ENCODE peak calls at places on chromosomes 5 and 9, in six cellular contexts. T, V, W, E, I and D are unnamed samples.

GRCh38 chr5:89265511-89266169 is 382.7 kb upstream of the MEF2C start:
- DNase-seq in W (no peak), T (no peak), E (no peak), I (no peak), V (no peak), D (no peak)

GRCh38 chr5:113380299-113381014 is 54.3 kb downstream of the TSSK1B start:
- DNase-seq in T (no peak), W (no peak), I (no peak), V (no peak), E (no peak), D (no peak)

GRCh38 chr5:100595812-100596173 is 60.6 kb downstream of the FAM174A start:
- DNase-seq in E (no peak), T (no peak), I (no peak), W (no peak), V (no peak), D (no peak)

GRCh38 chr5:36950586-36951457 is 74.3 kb downstream of the NIPBL start:
- DNase-seq in E (no peak), T (no peak), W (no peak), I (no peak), V (no peak), D (no peak)

GRCh38 chr9:83472221-83472665 is 66.0 kb downstream of the FRMD3 start:
- DNase-seq in T (no peak), I (no peak), V (no peak), E (no peak), W (no peak), D (no peak)

GRCh38 chr5:34599471-34600117 is 56.5 kb upstream of the RAI14 start:
- DNase-seq in I (no peak), E (no peak), V (no peak), W (no peak), T (no peak), D (no peak)

GRCh38 chr5:122772446-122772845 is 2.4 kb upstream of the SNX2 start:
- DNase-seq in V (no peak), E (no peak), T (no peak), W (no peak), I (no peak), D (no peak)

GRCh38 chr5:77181596-77182304 is 28.7 kb upstream of the PDE8B start:
- DNase-seq in E (no peak), T (peak; percentile 83), I (no peak), W (no peak), V (no peak), D (no peak)

GRCh38 chr9:27714388-27714787 is 141.1 kb upstream of the C9orf72 start:
- DNase-seq in I (no peak), T (no peak), E (no peak), V (no peak), W (no peak), D (no peak)

GRCh38 chr9:131398204-131398603 is 4.3 kb downstream of the PRRC2B start:
- DNase-seq in I (no peak), E (no peak), W (no peak), V (peak; percentile 84), T (no peak), D (peak; percentile 82)

GRCh38 chr5:154071799-154072781 is 33.3 kb downstream of the MFAP3 start:
- DNase-seq in T (peak; percentile 89), E (peak; percentile 83), I (peak; percentile 84), W (peak; percentile 71), V (peak; percentile 95), D (peak; percentile 73)

GRCh38 chr5:113293613-113294340 is 141.0 kb downstream of the TSSK1B start:
- DNase-seq in V (no peak), T (peak; percentile 65), E (no peak), I (no peak), W (no peak), D (no peak)

GRCh38 chr9:35489313-35490154 is at the start of gene RUSC2:
- DNase-seq in W (peak; percentile 83), T (peak; percentile 91), I (peak; percentile 92), V (peak; percentile 88), E (peak; percentile 89), D (peak; percentile 43)

GRCh38 chr5:24005384-24005783 is 498.0 kb downstream of the PRDM9 start:
- DNase-seq in V (no peak), E (no peak), I (no peak), T (no peak), W (no peak), D (no peak)

GRCh38 chr5:169567079-169567478 is 16.5 kb upstream of the SPDL1 start:
- DNase-seq in E (no peak), W (no peak), V (no peak), I (no peak), T (no peak), D (no peak)

GRCh38 chr5:181188700-181189362 is 16.2 kb downstream of the TRIM7 start:
- DNase-seq in E (peak; percentile 90), W (peak; percentile 63), I (peak; percentile 57), T (peak; percentile 90), V (peak; percentile 86), D (peak; percentile 53)

GRCh38 chr9:1442105-1442504 is 391.9 kb downstream of the DMRT2 start:
- DNase-seq in W (no peak), T (no peak), V (no peak), E (no peak), I (no peak), D (no peak)

GRCh38 chr9:134605351-134605968 is 36.1 kb upstream of the COL5A1 start:
- DNase-seq in W (no peak), I (no peak), E (no peak), T (no peak), V (no peak), D (no peak)

GRCh38 chr5:170408189-170408588 is 19.0 kb upstream of the KCNMB1 start:
- DNase-seq in E (no peak), T (no peak), V (no peak), I (no peak), W (no peak), D (no peak)

GRCh38 chr5:40605295-40605958 is 74.3 kb upstream of the PTGER4 start:
- DNase-seq in V (no peak), E (no peak), I (no peak), T (no peak), W (no peak), D (peak; percentile 15)

GRCh38 chr5:137566118-137566541 is 67.0 kb upstream of the SPOCK1 start:
- DNase-seq in I (no peak), V (no peak), T (no peak), W (no peak), E (no peak), D (no peak)
- H3K4me1 ChIP-seq in I (no peaks in the 10 kb centered on the region), V (peaks cover 19% of the 10 kb centered on the region), T (no peaks in the 10 kb centered on the region), W (no peaks in the 10 kb centered on the region), E (peaks cover 22% of the 10 kb centered on the region), D (no peaks in the 10 kb centered on the region)

DNA sequence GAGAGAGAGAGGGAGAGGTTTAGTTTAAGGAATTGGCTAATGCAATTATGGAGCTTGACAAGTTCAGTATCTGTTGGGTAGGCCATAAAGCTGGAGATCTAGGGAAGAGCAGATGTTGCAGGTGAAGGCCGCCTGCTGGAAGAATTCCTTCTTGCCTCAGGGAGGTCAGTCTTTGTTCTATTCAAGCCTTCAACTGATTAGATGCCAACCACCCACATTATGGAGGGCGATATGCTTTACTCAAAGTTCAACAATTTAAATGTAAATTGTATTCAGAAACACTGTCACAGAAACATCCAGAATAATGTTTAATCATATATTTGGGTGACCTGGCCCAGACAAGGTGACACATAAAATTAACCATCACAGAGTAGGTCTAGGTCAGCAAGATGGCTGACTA is 51.7 kb upstream of the SSBP2 start:
- DNase-seq in T (no peak), V (no peak), W (no peak), I (no peak), E (no peak), D (no peak)
- H3K4me3 ChIP-seq in T (no peak overlapping the region), V (no peak overlapping the region), W (no peak overlapping the region), I (no peak overlapping the region), E (no peak overlapping the region), D (no peak overlapping the region)

GRCh38 chr5:177472460-177473441 is 683 bp downstream of the DBN1 start:
- DNase-seq in V (peak; percentile 85), W (no peak), T (no peak), I (peak; percentile 50), E (peak; percentile 52), D (no peak)

GRCh38 chr5:177470759-177471536 is 2.5 kb downstream of the DBN1 start:
- DNase-seq in T (no peak), V (no peak), W (no peak), E (no peak), I (no peak), D (no peak)

GRCh38 chr5:177473461-177473991 is at the start of gene DBN1:
- DNase-seq in W (no peak), T (no peak), V (no peak), I (peak; percentile 62), E (no peak), D (no peak)

GRCh38 chr5:177469750-177470525 is 3.5 kb downstream of the DBN1 start:
- DNase-seq in V (no peak), E (no peak), I (no peak), T (no peak), W (no peak), D (no peak)

GRCh38 chr5:177471610-177472356 is 1.7 kb downstream of the DBN1 start:
- DNase-seq in T (no peak), W (no peak), E (no peak), V (no peak), I (peak; percentile 77), D (no peak)
- H3K4me1 ChIP-seq in T (peaks cover 26% of the 10 kb centered on the region), W (peaks cover 6% of the 10 kb centered on the region), E (peaks cover 41% of the 10 kb centered on the region), V (peaks cover 53% of the 10 kb centered on the region), I (peaks cover 8% of the 10 kb centered on the region), D (peaks cover 24% of the 10 kb centered on the region)

GRCh38 chr9:128252317-128253139 is 23.3 kb downstream of the GOLGA2 start:
- DNase-seq in T (no peak), E (no peak), I (no peak), W (no peak), V (no peak), D (no peak)

GRCh38 chr9:128249558-128249913 is 26.3 kb downstream of the GOLGA2 start:
- DNase-seq in V (no peak), T (no peak), E (no peak), I (no peak), W (no peak), D (no peak)

GRCh38 chr9:128251701-128252100 is 24.1 kb downstream of the GOLGA2 start:
- DNase-seq in W (no peak), T (no peak), V (no peak), I (no peak), E (no peak), D (no peak)

GRCh38 chr9:128250839-128251558 is 24.8 kb downstream of the GOLGA2 start:
- DNase-seq in V (no peak), E (no peak), I (no peak), W (no peak), T (no peak), D (no peak)

DNA sequence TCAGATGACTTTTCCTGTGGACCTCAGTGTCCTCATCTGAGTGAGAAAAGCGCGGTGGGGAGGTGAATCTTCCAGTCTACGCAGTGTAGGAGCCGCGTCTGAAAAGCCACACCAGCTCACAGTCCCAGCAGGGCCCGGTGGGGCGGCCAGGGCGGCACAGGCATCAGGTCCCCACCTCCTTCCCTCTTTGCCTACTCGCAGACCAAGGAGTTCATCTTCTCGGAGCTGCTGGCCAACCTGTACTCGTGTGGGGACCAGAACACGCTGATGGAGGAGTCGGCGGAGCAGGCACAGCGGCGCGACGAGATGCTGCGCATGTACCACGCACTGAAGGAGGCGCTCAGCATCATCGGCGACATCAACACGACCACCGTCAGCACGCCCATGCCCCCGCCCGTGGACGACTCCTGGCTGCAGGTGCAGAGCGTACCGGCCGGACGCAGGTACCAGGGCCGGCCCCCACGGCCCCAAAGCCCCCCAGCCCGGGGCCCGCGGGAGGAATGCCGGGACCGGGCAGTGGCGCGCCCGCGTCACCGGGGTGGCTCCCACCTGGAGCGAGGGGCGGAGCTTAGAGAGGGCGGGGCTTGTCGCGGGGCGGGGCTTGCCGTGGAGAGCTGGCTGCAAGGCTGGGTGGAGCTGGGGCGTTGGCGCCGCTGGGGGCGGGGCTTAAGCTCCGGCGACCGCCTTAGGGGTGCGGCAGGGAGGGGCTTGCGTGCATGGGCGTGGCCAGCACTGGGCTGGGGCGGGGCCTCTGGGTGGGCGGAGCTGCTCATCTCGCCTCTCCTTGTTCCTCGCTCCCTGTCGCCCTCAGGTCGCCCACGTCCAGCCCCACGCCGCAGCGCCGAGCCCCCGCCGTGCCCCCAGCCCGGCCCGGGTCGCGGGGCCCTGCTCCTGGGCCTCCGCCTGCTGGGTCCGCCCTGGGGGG is 25.6 kb downstream of the GOLGA2 start:
- DNase-seq in E (peak; percentile 88), T (peak; percentile 81), W (peak; percentile 94), V (peak; percentile 98), I (peak; percentile 81), D (peak; percentile 98)
- H3K4me3 ChIP-seq in E (no peak overlapping the region), T (peak overlapping the region; percentile 33), W (peak overlapping the region; percentile 38), V (peak overlapping the region; percentile 27), I (peak overlapping the region; percentile 44), D (peak overlapping the region; percentile 83)